ENCODE peak calls at places on chromosomes 1 and 21, in six cellular contexts. J, P, A, F, M and K are unnamed samples.

GRCh38 chr1:3674100-3675094 is 22.1 kb downstream of the TP73 start:
- DNase-seq in J (peak; percentile 5), P (peak; percentile 65), A (no peak), F (no peak), M (no peak), K (no peak)

GRCh38 chr1:102107441-102107840 is 110.7 kb upstream of the OLFM3 start:
- DNase-seq in J (no peak), P (no peak), A (no peak), F (no peak), M (no peak), K (no peak)

GRCh38 chr1:30295674-30296073 is 427.7 kb downstream of the MATN1 start:
- DNase-seq in J (no peak), P (peak; percentile 0), A (no peak), F (no peak), M (no peak), K (no peak)

GRCh38 chr1:9008236-9008635 is 18.0 kb downstream of the SLC2A7 start:
- DNase-seq in J (no peak), P (no peak), A (no peak), F (no peak), M (no peak), K (no peak)

GRCh38 chr1:109788695-109789521 is 25.2 kb upstream of the EPS8L3 start:
- DNase-seq in J (no peak), P (no peak), A (no peak), F (no peak), M (peak; percentile 51), K (no peak)

GRCh38 chr1:87806377-87807094 is 477.9 kb downstream of the LMO4 start:
- DNase-seq in J (no peak), P (no peak), A (no peak), F (no peak), M (no peak), K (no peak)

GRCh38 chr21:29523646-29524045 is 224.9 kb downstream of the BACH1 start:
- DNase-seq in J (peak; percentile 78), P (peak; percentile 28), A (no peak), F (no peak), M (no peak), K (peak; percentile 92)

GRCh38 chr1:15962671-15963362 is 13.1 kb downstream of the ZBTB17 start:
- DNase-seq in J (no peak), P (no peak), A (no peak), F (no peak), M (no peak), K (peak; percentile 66)

GRCh38 chr1:2821970-2822620 is 20.6 kb upstream of the TTC34 start:
- DNase-seq in J (no peak), P (peak; percentile 49), A (peak; percentile 38), F (no peak), M (peak; percentile 73), K (no peak)

GRCh38 chr21:42521384-42521783 is 7.7 kb downstream of the SLC37A1 start:
- DNase-seq in J (no peak), P (no peak), A (no peak), F (no peak), M (no peak), K (no peak)

GRCh38 chr1:155003227-155003765 is 694 bp downstream of the ZBTB7B start:
- DNase-seq in J (no peak), P (peak; percentile 63), A (no peak), F (no peak), M (no peak), K (no peak)

GRCh38 chr1:223709598-223709997 is 2.7 kb upstream of the CAPN2 start:
- DNase-seq in J (no peak), P (no peak), A (no peak), F (no peak), M (no peak), K (peak; percentile 61)

GRCh38 chr1:1239624-1240347 is 6.7 kb downstream of the C1QTNF12 start:
- DNase-seq in J (no peak), P (no peak), A (no peak), F (no peak), M (no peak), K (no peak)

GRCh38 chr1:93275634-93276295 is 69.9 kb upstream of the DR1 start:
- DNase-seq in J (no peak), P (no peak), A (no peak), F (no peak), M (no peak), K (no peak)

GRCh38 chr1:231921951-231922350 is 295.4 kb downstream of the DISC1 start:
- DNase-seq in J (no peak), P (no peak), A (no peak), F (no peak), M (no peak), K (no peak)

GRCh38 chr21:37028579-37028978 is 22.1 kb downstream of the RIPPLY3 start:
- DNase-seq in J (no peak), P (no peak), A (no peak), F (no peak), M (no peak), K (peak; percentile 10)

GRCh38 chr1:99457381-99458165 is 188.3 kb upstream of the PALMD start:
- DNase-seq in J (peak; percentile 50), P (no peak), A (peak; percentile 22), F (no peak), M (no peak), K (peak; percentile 33)

GRCh38 chr21:21690068-21690665 is 692.0 kb downstream of the NCAM2 start:
- DNase-seq in J (no peak), P (no peak), A (no peak), F (no peak), M (no peak), K (no peak)

GRCh38 chr1:52706941-52707926 is 9.1 kb upstream of the COA7 start:
- DNase-seq in J (no peak), P (no peak), A (no peak), F (no peak), M (no peak), K (no peak)

GRCh38 chr1:40575336-40575735 is 43.9 kb downstream of the ZNF684 start:
- DNase-seq in J (no peak), P (no peak), A (no peak), F (no peak), M (no peak), K (no peak)

GRCh38 chr1:2050793-2051682 is 827 bp downstream of the PRKCZ start:
- DNase-seq in J (no peak), P (no peak), A (no peak), F (no peak), M (no peak), K (no peak)

GRCh38 chr1:219125342-219125741 is 48.3 kb upstream of the LYPLAL1 start:
- DNase-seq in J (no peak), P (no peak), A (no peak), F (no peak), M (no peak), K (no peak)
- TF ChIP-seq CTCF in J (no peak), P (no peak), A (no peak), F (no peak), M (no peak), K (no peak)

GRCh38 chr1:36398370-36398977 is 766 bp upstream of the LSM10 start:
- DNase-seq in J (no peak), P (no peak), A (no peak), F (no peak), M (no peak), K (no peak)
- H3K4me3 ChIP-seq in J (no peak overlapping the region), P (no peak overlapping the region), A (peak overlapping the region; percentile 81), F (no peak overlapping the region), M (no peak overlapping the region), K (no peak overlapping the region)

DNA sequence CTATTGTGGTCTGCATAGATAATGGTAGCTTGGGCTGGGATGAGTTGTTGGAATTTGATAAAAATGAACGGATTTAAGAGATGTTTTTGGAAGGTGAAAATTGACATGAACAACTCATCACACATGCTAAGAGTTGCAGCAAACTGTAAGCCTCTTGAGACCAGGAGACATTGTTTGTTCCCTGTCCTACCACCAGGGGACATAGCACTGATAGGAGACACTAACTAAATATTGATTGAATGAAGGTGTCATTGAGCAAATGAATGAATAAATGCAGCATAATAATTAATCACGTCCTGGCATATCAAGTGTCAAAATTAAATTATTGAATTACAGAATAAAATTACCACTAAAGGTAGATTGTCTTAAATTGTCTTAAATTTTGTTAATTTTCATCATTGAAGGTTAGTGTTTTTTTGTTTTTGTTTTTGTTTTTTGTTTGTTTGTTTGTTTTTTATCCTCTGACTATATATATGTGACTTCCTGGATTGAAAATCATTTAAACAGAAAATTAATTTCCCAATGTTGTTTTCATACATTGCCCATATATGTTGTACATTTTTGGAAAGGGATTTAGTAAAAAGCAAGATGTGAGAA is 285.3 kb upstream of the C1orf105 start:
- DNase-seq in J (no peak), P (no peak), A (no peak), F (no peak), M (no peak), K (no peak)
- TF ChIP-seq CTCF in J (peak; percentile 55), P (no peak), A (no peak), F (peak; percentile 51), M (peak; percentile 43), K (peak; percentile 48)

DNA sequence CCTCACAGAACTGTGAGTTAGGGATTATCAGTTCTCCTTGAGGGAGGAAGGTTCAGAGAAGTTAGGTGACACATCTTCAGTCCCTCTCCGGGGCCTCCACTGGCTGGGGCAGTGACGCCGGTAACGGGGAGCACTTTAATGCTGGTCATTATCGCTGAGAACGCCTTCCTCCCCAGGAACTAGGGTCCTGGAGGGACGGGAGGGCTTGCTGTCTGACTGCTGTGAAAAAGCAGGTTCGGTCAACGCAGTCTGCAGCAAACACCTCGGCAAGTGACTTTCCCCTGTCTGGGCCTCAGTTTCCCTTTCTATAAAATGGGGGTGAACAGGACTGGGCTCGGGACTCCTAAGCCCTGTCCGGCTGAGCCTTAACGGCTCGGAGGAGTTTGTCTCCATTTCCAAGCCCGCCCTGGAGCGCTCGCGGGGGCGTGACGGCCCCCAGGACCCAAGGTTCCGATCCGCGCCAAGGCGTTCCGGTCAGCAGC is 341 bp upstream of the TMEM61 start:
- DNase-seq in J (no peak), P (no peak), A (no peak), F (no peak), M (no peak), K (no peak)
- H3K4me3 ChIP-seq in J (peak overlapping the region; percentile 27), P (peak overlapping the region; percentile 63), A (peak overlapping the region; percentile 60), F (peak overlapping the region; percentile 76), M (peak overlapping the region; percentile 55), K (peak overlapping the region; percentile 41)

GRCh38 chr1:38009088-38009840 is 3.3 kb upstream of the UTP11 start:
- DNase-seq in J (peak; percentile 61), P (no peak), A (no peak), F (no peak), M (no peak), K (peak; percentile 75)
- TF ChIP-seq CTCF in J (peak; percentile 2), P (no peak), A (no peak), F (no peak), M (no peak), K (peak; percentile 20)

DNA sequence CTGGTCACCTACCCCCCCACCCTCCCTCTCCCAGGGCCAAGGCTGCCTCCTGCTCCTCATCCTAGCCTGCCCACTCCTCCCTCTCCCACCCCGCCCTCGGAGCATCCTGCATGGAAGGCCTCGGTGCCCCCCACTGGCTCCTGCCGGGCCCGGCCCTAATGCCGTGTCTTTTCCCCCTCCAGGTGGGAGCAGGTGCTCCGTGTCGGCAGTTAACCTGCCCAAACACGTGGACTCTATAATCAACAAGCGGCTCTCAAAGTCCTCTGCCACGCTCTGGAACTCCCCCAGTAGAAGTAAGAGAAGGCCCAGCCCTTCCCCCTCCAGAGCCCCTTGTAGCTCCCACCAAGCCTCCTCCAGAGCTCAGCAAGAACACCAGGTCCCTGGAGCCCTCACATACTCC is 18.8 kb downstream of the MAP7D1 start:
- DNase-seq in J (no peak), P (no peak), A (no peak), F (no peak), M (no peak), K (no peak)
- H3K4me3 ChIP-seq in J (no peak overlapping the region), P (no peak overlapping the region), A (no peak overlapping the region), F (no peak overlapping the region), M (no peak overlapping the region), K (no peak overlapping the region)

GRCh38 chr1:115330480-115331013 is 7.5 kb downstream of the NGF start:
- DNase-seq in J (peak; percentile 94), P (no peak), A (no peak), F (no peak), M (no peak), K (peak; percentile 90)
- TF ChIP-seq CTCF in J (peak; percentile 49), P (no peak), A (no peak), F (no peak), M (peak; percentile 35), K (peak; percentile 54)